ENCODE peak calls at places on chromosomes 7 and 10, in seven cellular contexts. V, K, G, B, D, M and X are unnamed samples. For H3K9me3 and H3K4me1, the result is how much of the 10 kb centered on the place peaks cover.

GRCh38 chr10:31194986-31195385 is 124.0 kb upstream of the ZEB1 start:
- DNase-seq in M (peak), K (peak), D (no peak), V (peak), B (no peak), G (no peak), X (no peak)

GRCh38 chr7:101924171-101924570 is 106.7 kb downstream of the CUX1 start:
- DNase-seq in D (no peak), B (peak), M (peak), V (peak), K (peak), G (no peak), X (peak)

GRCh38 chr7:30503273-30504212 is 1.1 kb downstream of the GGCT start:
- DNase-seq in M (no peak), D (no peak), K (peak), B (no peak), V (peak), G (no peak), X (peak)

GRCh38 chr10:122637371-122637770 is 62.3 kb downstream of the C10orf120 start:
- DNase-seq in B (no peak), V (no peak), G (no peak), M (no peak), K (no peak), D (no peak), X (no peak)

GRCh38 chr10:101226888-101227736 is 2.2 kb downstream of the LBX1 start:
- DNase-seq in V (no peak), M (no peak), D (no peak), K (no peak), B (no peak), G (peak), X (peak)

GRCh38 chr10:91592282-91593020 is 40.4 kb downstream of the PPP1R3C start:
- DNase-seq in K (peak), B (no peak), M (no peak), G (no peak), D (no peak), V (no peak), X (no peak)

GRCh38 chr7:128349121-128349825 is 5.6 kb upstream of the RBM28 start:
- DNase-seq in K (no peak), B (no peak), D (no peak), G (no peak), M (no peak), V (no peak), X (peak)

GRCh38 chr10:102804382-102804781 is 32.8 kb downstream of the CYP17A1 start:
- DNase-seq in B (no peak), G (no peak), D (no peak), M (no peak), K (no peak), V (no peak), X (no peak)

GRCh38 chr10:29039659-29040309 is 249.1 kb upstream of the LYZL1 start:
- DNase-seq in M (peak), V (peak), D (no peak), B (no peak), K (peak), G (no peak), X (peak)

GRCh38 chr7:85286449-85286848 is 99.6 kb upstream of the SEMA3D start:
- DNase-seq in D (no peak), G (peak), V (no peak), B (no peak), K (peak), M (no peak), X (peak)

GRCh38 chr10:28765641-28766040 is 88.3 kb downstream of the BAMBI start:
- DNase-seq in D (no peak), B (no peak), G (no peak), V (no peak), K (no peak), M (no peak), X (no peak)

GRCh38 chr10:47339186-47339735 is 8.9 kb upstream of the RBP3 start:
- DNase-seq in B (no peak), G (no peak), V (no peak), D (no peak), M (no peak), K (no peak), X (no peak)

GRCh38 chr10:89228962-89229361 is 21.8 kb upstream of the CH25H start:
- DNase-seq in G (no peak), M (no peak), B (no peak), V (no peak), K (no peak), D (no peak), X (no peak)

GRCh38 chr7:28140964-28141363 is 39.6 kb downstream of the JAZF1 start:
- DNase-seq in B (no peak), M (no peak), V (no peak), K (no peak), D (no peak), G (no peak), X (peak)

GRCh38 chr7:65974191-65974801 is 7.7 kb downstream of the GUSB start:
- DNase-seq in B (no peak), K (no peak), M (no peak), V (no peak), D (no peak), G (no peak), X (no peak)

GRCh38 chr10:71659050-71659738 is 60.4 kb downstream of the C10orf105 start:
- DNase-seq in G (peak), V (no peak), K (no peak), B (no peak), D (no peak), M (no peak), X (no peak)

GRCh38 chr10:122877264-122877663 is 2.1 kb downstream of the FAM24B start:
- DNase-seq in K (no peak), G (no peak), D (no peak), B (no peak), M (no peak), V (no peak), X (no peak)

GRCh38 chr7:4882169-4882741 is 1.3 kb downstream of the RADIL start:
- DNase-seq in G (peak), V (peak), D (peak), M (peak), K (peak), B (no peak), X (peak)

GRCh38 chr10:15348579-15348978 is 22.5 kb downstream of the FAM171A1 start:
- DNase-seq in K (no peak), G (no peak), M (peak), B (no peak), V (no peak), D (no peak), X (no peak)

GRCh38 chr7:81698965-81699364 is 70.9 kb downstream of the HGF start:
- DNase-seq in D (no peak), B (no peak), V (no peak), K (no peak), M (no peak), G (no peak), X (no peak)

GRCh38 chr10:125162181-125162906 is 2.0 kb upstream of the CTBP2 start:
- DNase-seq in M (no peak), V (no peak), K (no peak), D (peak), G (peak), B (no peak), X (no peak)

GRCh38 chr7:13104128-13104527 is 416.7 kb downstream of the ARL4A start:
- DNase-seq in V (no peak), D (no peak), K (no peak), G (no peak), M (no peak), B (no peak), X (no peak)

GRCh38 chr7:101133621-101134398 is 6.9 kb downstream of the SERPINE1 start:
- DNase-seq in D (no peak), V (peak), G (no peak), K (peak), B (no peak), M (peak), X (no peak)

GRCh38 chr7:37320840-37321468 is 127.7 kb downstream of the ELMO1 start:
- DNase-seq in D (no peak), V (no peak), G (no peak), K (peak), B (no peak), M (no peak), X (no peak)

GRCh38 chr7:81506609-81507008 is 263.2 kb downstream of the HGF start:
- DNase-seq in K (no peak), G (no peak), D (no peak), M (no peak), V (no peak), B (no peak), X (no peak)

GRCh38 chr10:46516660-46517416 is 39.6 kb downstream of the GPRIN2 start:
- DNase-seq in D (peak), K (peak), M (peak), G (no peak), V (peak), B (no peak), X (peak)

GRCh38 chr10:26031300-26031699 is 97.3 kb downstream of the MYO3A start:
- DNase-seq in G (no peak), B (no peak), K (no peak), M (no peak), V (no peak), D (no peak), X (no peak)

GRCh38 chr10:75335191-75335590 is 66.4 kb downstream of the ZNF503 start:
- DNase-seq in K (no peak), M (no peak), D (no peak), B (no peak), V (peak), G (no peak), X (peak)

GRCh38 chr7:44382459-44383300 is 57.3 kb upstream of the CAMK2B start:
- DNase-seq in D (peak), K (peak), B (no peak), M (peak), G (no peak), V (peak), X (no peak)

GRCh38 chr7:90708841-90709317 is 112.8 kb downstream of the CDK14 start:
- DNase-seq in B (peak), D (peak), G (peak), M (no peak), V (peak), K (peak), X (no peak)

GRCh38 chr7:150799741-150800575 is at the start of gene TMEM176B:
- DNase-seq in M (no peak), V (no peak), K (no peak), B (no peak), D (peak), G (peak), X (no peak)

GRCh38 chr7:106767498-106768323 is 97.4 kb upstream of the PIK3CG start:
- DNase-seq in K (peak), M (peak), D (no peak), B (no peak), G (no peak), V (peak), X (peak)
- H3K9ac ChIP-seq in K (peak), M (no peak), D (no peak), B (no peak), G (no peak), V (no peak), X (peak)

GRCh38 chr7:56046728-56047445 is 4.4 kb downstream of the PSPH start:
- DNase-seq in D (peak), M (peak), K (peak), V (peak), G (peak), B (no peak), X (peak)
- H3K9me3 ChIP-seq in D (under half), M (under half), K (under half), V (under half), G (under half), B (under half), X (under half)

GRCh38 chr7:47333131-47333887 is 248.6 kb downstream of the TNS3 start:
- DNase-seq in B (no peak), M (no peak), G (no peak), V (no peak), D (no peak), K (no peak), X (peak)
- H3K4me1 ChIP-seq in B (under half), M (under half), G (under half), V (under half), D (under half), K (under half), X (under half)

GRCh38 chr7:538764-539685 is 19.4 kb upstream of the PDGFA start:
- DNase-seq in B (no peak), G (no peak), V (peak), D (peak), K (peak), M (no peak), X (no peak)
- H3K9ac ChIP-seq in B (peak), G (no peak), V (peak), D (peak), K (no peak), M (peak), X (peak)

GRCh38 chr7:158367634-158367982 is 220.0 kb downstream of the PTPRN2 start:
- DNase-seq in K (no peak), M (no peak), G (no peak), B (no peak), D (no peak), V (no peak), X (no peak)

GRCh38 chr7:158366916-158367633 is 220.5 kb downstream of the PTPRN2 start:
- DNase-seq in D (no peak), V (no peak), K (no peak), B (no peak), M (no peak), G (no peak), X (no peak)

GRCh38 chr7:158368449-158368848 is 219.2 kb downstream of the PTPRN2 start:
- DNase-seq in G (no peak), M (no peak), K (no peak), V (no peak), B (no peak), D (no peak), X (no peak)

GRCh38 chr7:158369866-158370265 is 217.8 kb downstream of the PTPRN2 start:
- DNase-seq in D (no peak), K (no peak), B (no peak), M (no peak), G (no peak), V (no peak), X (no peak)

GRCh38 chr7:158369290-158369689 is 218.3 kb downstream of the PTPRN2 start:
- DNase-seq in B (no peak), G (no peak), D (no peak), M (no peak), K (no peak), V (no peak), X (no peak)
- H3K9me3 ChIP-seq in B (under half), G (under half), D (under half), M (under half), K (under half), V (under half), X (under half)

GRCh38 chr10:21888959-21889358 is 114.6 kb downstream of the DNAJC1 start:
- DNase-seq in V (no peak), K (peak), G (no peak), B (no peak), D (no peak), M (no peak), X (no peak)

GRCh38 chr10:21891439-21891838 is 112.1 kb downstream of the DNAJC1 start:
- DNase-seq in K (no peak), B (no peak), D (no peak), V (no peak), G (no peak), M (no peak), X (no peak)

GRCh38 chr10:21889477-21890275 is 113.9 kb downstream of the DNAJC1 start:
- DNase-seq in B (no peak), V (no peak), M (no peak), G (no peak), D (no peak), K (no peak), X (no peak)

DNA sequence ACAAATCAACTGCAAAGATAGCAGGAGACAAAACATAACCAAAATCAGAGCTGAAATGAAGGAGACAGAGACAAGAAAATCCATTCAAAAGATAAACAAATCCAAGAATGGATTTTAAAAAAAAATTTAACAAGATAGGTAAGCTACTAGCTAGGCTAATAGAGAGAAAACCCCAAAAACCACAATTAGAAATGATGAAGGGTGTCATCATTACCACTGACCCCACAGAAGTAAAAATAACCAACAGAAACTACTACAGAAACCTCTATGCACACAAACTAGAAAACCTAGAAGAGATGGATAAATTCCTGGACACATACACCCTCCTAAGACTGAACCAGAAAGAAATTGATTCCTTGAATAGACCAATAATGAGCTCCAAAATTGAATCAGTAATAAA is 117.6 kb downstream of the DNAJC1 start:
- DNase-seq in D (no peak), M (no peak), K (no peak), V (no peak), G (no peak), B (no peak), X (no peak)
- H3K4me1 ChIP-seq in D (under half), M (under half), K (under half), V (under half), G (under half), B (under half), X (under half)

GRCh38 chr7:126445991-126446390 is 806.8 kb downstream of the GRM8 start:
- DNase-seq in D (no peak), B (no peak), V (no peak), M (no peak), G (no peak), K (no peak), X (no peak)

GRCh38 chr7:126449621-126450268 is 803.0 kb downstream of the GRM8 start:
- DNase-seq in V (peak), B (no peak), M (no peak), G (no peak), K (no peak), D (no peak), X (no peak)

GRCh38 chr7:126447984-126448383 is 804.8 kb downstream of the GRM8 start:
- DNase-seq in M (no peak), V (no peak), G (no peak), B (no peak), K (no peak), D (no peak), X (no peak)

DNA sequence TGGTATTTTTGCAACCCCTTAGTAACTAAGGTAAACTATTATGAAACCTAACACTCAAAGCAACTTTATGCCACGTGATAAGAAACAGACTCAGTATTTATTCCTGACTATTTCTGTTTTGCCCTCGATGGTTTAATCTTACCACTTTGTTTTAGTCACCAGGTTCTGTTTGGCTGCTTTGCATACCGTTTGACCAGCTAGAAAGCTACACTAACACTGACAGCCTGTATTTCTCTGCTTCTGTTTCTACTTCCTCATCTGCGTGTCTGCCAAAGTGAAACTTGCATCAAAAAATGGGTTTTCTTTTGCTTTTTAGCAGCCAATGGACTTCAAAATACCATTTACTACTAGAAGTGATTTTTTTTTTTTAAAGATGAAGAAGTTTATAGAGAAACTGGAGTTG is 802.5 kb downstream of the GRM8 start:
- DNase-seq in G (no peak), V (no peak), M (no peak), D (no peak), K (no peak), B (no peak), X (no peak)
- H3K9ac ChIP-seq in G (no peak), V (no peak), M (no peak), D (no peak), K (no peak), B (no peak), X (no peak)

GRCh38 chr7:63867127-63867526 is 131.5 kb upstream of the ZNF722 start:
- DNase-seq in K (no peak), V (no peak), G (no peak), B (no peak), D (no peak), M (no peak), X (no peak)
- H3K9me3 ChIP-seq in K (half or more), V (under half), G (under half), B (under half), D (under half), M (under half), X (half or more)

GRCh38 chr7:158020706-158021095 is 566.9 kb downstream of the PTPRN2 start:
- DNase-seq in D (no peak), V (no peak), G (no peak), B (no peak), M (no peak), K (no peak), X (no peak)
- H3K4me1 ChIP-seq in D (under half), V (under half), G (under half), B (under half), M (under half), K (under half), X (under half)